ENCODE peak calls at places on chromosomes 4 and X, in six cellular contexts. E is fibroblast of mammary gland, N is kidney, L is dorsolateral prefrontal cortex, Y is fibroblast of lung, R is body of pancreas. I is an unnamed sample.

GRCh38 chrX:122046815-122047214 is 999.4 kb downstream of the GLUD2 start:
- DNase-seq in E (peak), N (peak), L (no peak), Y (peak), R (no peak), I (no peak)

GRCh38 chr4:1210241-1210841 is 38.0 kb upstream of the SPON2 start:
- DNase-seq in E (no peak), N (peak), L (no peak), Y (no peak), R (no peak), I (peak)

GRCh38 chrX:129679856-129680255 is 25.1 kb upstream of the APLN start:
- DNase-seq in E (peak), N (no peak), L (no peak), Y (no peak), R (no peak), I (no peak)

GRCh38 chr4:123599920-123600394 is 203.4 kb downstream of the SPRY1 start:
- DNase-seq in E (peak), N (peak), L (peak), Y (peak), R (peak), I (peak)

GRCh38 chr4:5753766-5754528 is 42.9 kb downstream of the EVC start:
- DNase-seq in E (peak), N (peak), L (no peak), Y (peak), R (no peak), I (no peak)

GRCh38 chr4:25184056-25184455 is 23.8 kb upstream of the SEPSECS start:
- DNase-seq in E (no peak), N (no peak), L (no peak), Y (peak), R (no peak), I (no peak)

GRCh38 chrX:129771266-129771995 is 8.3 kb upstream of the SASH3 start:
- DNase-seq in E (no peak), N (no peak), L (no peak), Y (no peak), R (no peak), I (no peak)

GRCh38 chr4:24105183-24106039 is 215.6 kb upstream of the PPARGC1A start:
- DNase-seq in E (peak), N (no peak), L (no peak), Y (peak), R (no peak), I (no peak)

GRCh38 chrX:49157194-49157593 is 5.4 kb upstream of the MAGIX start:
- DNase-seq in E (no peak), N (peak), L (no peak), Y (no peak), R (no peak), I (no peak)
- TF ChIP-seq CTCF in E (no peak), N (no peak), L (no peak), Y (no peak), R (no peak), I (no peak)

GRCh38 chr4:3607690-3608514 is 75.7 kb upstream of the LRPAP1 start:
- DNase-seq in E (no peak), N (peak), L (no peak), Y (no peak), R (no peak), I (no peak)
- TF ChIP-seq CTCF in E (no peak), N (no peak), L (no peak), Y (no peak), R (no peak), I (no peak)

GRCh38 chr4:89300060-89300459 is 7.5 kb downstream of the GPRIN3 start:
- DNase-seq in E (no peak), N (no peak), L (no peak), Y (no peak), R (no peak), I (no peak)

GRCh38 chr4:89301902-89302301 is 5.7 kb downstream of the GPRIN3 start:
- DNase-seq in E (no peak), N (no peak), L (no peak), Y (no peak), R (no peak), I (no peak)

GRCh38 chr4:89300490-89300889 is 7.1 kb downstream of the GPRIN3 start:
- DNase-seq in E (no peak), N (no peak), L (no peak), Y (no peak), R (no peak), I (no peak)

GRCh38 chr4:89299153-89299789 is 8.3 kb downstream of the GPRIN3 start:
- DNase-seq in E (no peak), N (no peak), L (no peak), Y (no peak), R (peak), I (no peak)

GRCh38 chr4:89301003-89301402 is 6.6 kb downstream of the GPRIN3 start:
- DNase-seq in E (no peak), N (no peak), L (no peak), Y (no peak), R (no peak), I (no peak)
- TF ChIP-seq CTCF in E (no peak), N (no peak), L (no peak), Y (no peak), R (no peak), I (no peak)

GRCh38 chr4:10192331-10192730 is 75.7 kb upstream of the WDR1 start:
- DNase-seq in E (no peak), N (no peak), L (no peak), Y (no peak), R (no peak), I (no peak)
- TF ChIP-seq CTCF in E (no peak), N (no peak), L (no peak), Y (no peak), R (no peak), I (no peak)